ENCODE peak calls at places on chromosomes 16 and 17, in six cellular contexts. M is dorsolateral prefrontal cortex, J is endothelial cell, Y is fibroblast of lung, Q is K562, L is heart right ventricle. O is an unnamed sample.

GRCh38 chr17:36470499-36470898 is 16.0 kb upstream of the ZNHIT3 start:
- DNase-seq in M (no peak), J (no peak), Y (no peak), Q (no peak), L (no peak), O (no peak)

GRCh38 chr17:39845052-39845976 is 18.8 kb downstream of the IKZF3 start:
- DNase-seq in M (no peak), J (no peak), Y (no peak), Q (no peak), L (no peak), O (no peak)

GRCh38 chr17:36949461-36949927 is 740 bp downstream of the AATF start:
- DNase-seq in M (no peak), J (no peak), Y (peak; percentile 34), Q (no peak), L (no peak), O (no peak)

GRCh38 chr17:47603830-47604229 is 45.9 kb upstream of the KPNB1 start:
- DNase-seq in M (no peak), J (no peak), Y (no peak), Q (no peak), L (no peak), O (no peak)

GRCh38 chr16:9528680-9529079 is 437.2 kb downstream of the HAPSTR1 start:
- DNase-seq in M (no peak), J (no peak), Y (no peak), Q (no peak), L (no peak), O (no peak)

GRCh38 chr16:87344165-87344930 is 27.2 kb upstream of the C16orf95 start:
- DNase-seq in M (no peak), J (no peak), Y (no peak), Q (no peak), L (peak; percentile 11), O (no peak)

GRCh38 chr17:7538891-7539290 is 10.0 kb upstream of the TNFSF12 start:
- DNase-seq in M (no peak), J (no peak), Y (peak; percentile 80), Q (no peak), L (no peak), O (no peak)

GRCh38 chr16:60771138-60771537 is 1265.1 kb downstream of the CDH8 start:
- DNase-seq in M (no peak), J (no peak), Y (no peak), Q (no peak), L (no peak), O (no peak)

GRCh38 chr17:50469005-50469605 is 425 bp upstream of the CHAD start:
- DNase-seq in M (no peak), J (no peak), Y (no peak), Q (no peak), L (no peak), O (no peak)

GRCh38 chr16:73020409-73020884 is 27.5 kb downstream of the ZFHX3 start:
- DNase-seq in M (no peak), J (no peak), Y (peak; percentile 96), Q (peak; percentile 9), L (peak; percentile 72), O (peak; percentile 72)

GRCh38 chr17:56536766-56537165 is 56.7 kb upstream of the NOG start:
- DNase-seq in M (no peak), J (no peak), Y (no peak), Q (no peak), L (no peak), O (no peak)

GRCh38 chr17:49989518-49989880 is 5.5 kb downstream of the DLX3 start:
- DNase-seq in M (no peak), J (no peak), Y (no peak), Q (no peak), L (no peak), O (no peak)

GRCh38 chr16:54180421-54181359 is 105.9 kb downstream of the IRX3 start:
- DNase-seq in M (no peak), J (no peak), Y (no peak), Q (no peak), L (no peak), O (no peak)

GRCh38 chr16:15564619-15565339 is 78.2 kb downstream of the MARF1 start:
- DNase-seq in M (no peak), J (no peak), Y (no peak), Q (no peak), L (no peak), O (no peak)

GRCh38 chr16:12721841-12722467 is 81.7 kb downstream of the CPPED1 start:
- DNase-seq in M (no peak), J (no peak), Y (no peak), Q (no peak), L (no peak), O (no peak)

GRCh38 chr17:78240012-78240655 is 8.7 kb downstream of the TMEM235 start:
- DNase-seq in M (no peak), J (no peak), Y (no peak), Q (no peak), L (no peak), O (no peak)

GRCh38 chr17:7133424-7133823 is 18.8 kb upstream of the ASGR2 start:
- DNase-seq in M (no peak), J (peak; percentile 54), Y (no peak), Q (peak; percentile 60), L (peak; percentile 38), O (peak; percentile 39)

GRCh38 chr17:13351046-13351445 is 250.7 kb downstream of the HS3ST3A1 start:
- DNase-seq in M (no peak), J (no peak), Y (peak; percentile 95), Q (no peak), L (no peak), O (no peak)

GRCh38 chr17:49873466-49873865 is 25.6 kb upstream of the TAC4 start:
- DNase-seq in M (no peak), J (no peak), Y (no peak), Q (no peak), L (no peak), O (no peak)

GRCh38 chr17:78325076-78325712 is 34.7 kb downstream of the SOCS3 start:
- DNase-seq in M (no peak), J (no peak), Y (peak; percentile 73), Q (no peak), L (peak; percentile 72), O (peak; percentile 58)

GRCh38 chr17:6567528-6568185 is 11.3 kb upstream of the PITPNM3 start:
- DNase-seq in M (no peak), J (no peak), Y (no peak), Q (no peak), L (no peak), O (no peak)

GRCh38 chr16:58931436-58931835 is 197.3 kb upstream of the GOT2 start:
- DNase-seq in M (no peak), J (no peak), Y (no peak), Q (no peak), L (no peak), O (no peak)

GRCh38 chr17:4125552-4125951 is 17.3 kb downstream of the ZZEF1 start:
- DNase-seq in M (no peak), J (no peak), Y (no peak), Q (no peak), L (no peak), O (no peak)
- TF ChIP-seq CTCF in M (no peak), J (no peak), Y (no peak), Q (no peak), L (no peak), O (no peak)

GRCh38 chr17:64975318-64976087 is 56.2 kb upstream of the LRRC37A3 start:
- DNase-seq in M (peak; percentile 90), J (peak; percentile 93), Y (peak; percentile 89), Q (peak; percentile 97), L (peak; percentile 97), O (peak; percentile 96)
- TF ChIP-seq CTCF in M (no peak), J (no peak), Y (no peak), Q (peak; percentile 5), L (no peak), O (no peak)

GRCh38 chr17:69723741-69724140 is 309.2 kb downstream of the MAP2K6 start:
- DNase-seq in M (no peak), J (no peak), Y (no peak), Q (peak; percentile 0), L (no peak), O (no peak)
- TF ChIP-seq CTCF in M (no peak), J (no peak), Y (no peak), Q (no peak), L (no peak), O (no peak)

DNA sequence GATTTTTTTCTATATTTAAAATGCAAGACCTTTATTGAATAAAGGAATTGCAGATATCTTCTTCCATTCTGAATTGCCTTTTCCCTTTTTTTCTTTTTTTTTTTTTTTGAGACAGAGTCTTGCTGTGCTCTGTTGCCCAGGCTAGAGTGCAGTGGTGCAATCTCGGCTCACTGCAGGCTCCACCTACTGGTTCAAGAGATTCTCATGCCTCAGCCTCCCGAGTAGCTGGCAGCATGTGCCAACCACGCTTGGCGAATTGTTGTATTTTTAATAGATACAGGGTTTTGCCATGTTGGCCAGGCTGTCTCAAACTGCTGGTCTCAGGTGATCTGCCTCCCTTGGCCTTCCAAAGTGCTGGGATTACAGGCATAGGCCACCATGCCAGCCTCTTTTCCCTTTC is 151.5 kb downstream of the CEP112 start:
- DNase-seq in M (no peak), J (no peak), Y (no peak), Q (no peak), L (peak; percentile 9), O (no peak)
- TF ChIP-seq CTCF in M (no peak), J (no peak), Y (no peak), Q (no peak), L (no peak), O (peak; percentile 22)

DNA sequence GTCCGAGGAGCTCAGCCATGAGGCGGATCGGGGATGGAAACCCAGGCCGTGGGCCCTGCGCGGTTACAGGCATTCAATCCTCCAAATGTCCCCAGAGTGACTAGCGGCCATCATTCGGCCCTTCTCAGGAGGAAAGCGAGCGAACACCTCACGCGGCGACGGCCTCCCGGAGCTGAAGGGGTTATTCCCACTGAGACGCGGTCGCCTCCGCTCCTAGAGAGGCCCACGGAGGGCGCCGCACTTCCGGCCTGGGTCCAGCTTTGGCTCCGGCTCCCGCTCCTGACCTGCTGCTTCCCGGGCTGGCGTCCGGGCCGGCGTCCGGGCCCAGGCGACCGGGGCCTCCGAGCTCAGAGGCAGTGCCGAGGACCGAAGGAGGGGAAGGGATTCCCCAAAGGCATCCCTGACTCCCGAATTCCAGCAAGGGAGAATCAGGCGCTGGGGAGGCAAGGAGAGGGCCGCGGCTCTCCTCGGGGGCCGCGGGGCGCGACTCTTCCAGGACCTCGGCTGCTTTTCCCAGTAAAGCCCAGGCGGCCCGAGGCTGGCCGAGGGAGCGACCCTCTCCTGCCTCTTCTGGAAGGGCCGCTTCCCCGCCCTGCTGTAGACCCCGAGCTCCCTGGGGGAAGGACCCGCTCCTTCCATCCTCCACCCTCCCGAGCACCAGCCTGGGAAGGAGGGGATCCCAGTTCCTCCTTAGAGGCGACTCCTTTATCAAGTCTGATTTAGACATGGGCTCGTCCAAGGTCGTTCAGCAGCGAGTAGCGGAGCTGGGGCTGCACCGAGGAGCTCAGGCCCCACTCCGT is 18.6 kb upstream of the ZNF629 start:
- DNase-seq in M (peak; percentile 81), J (peak; percentile 77), Y (peak; percentile 80), Q (peak; percentile 89), L (peak; percentile 91), O (peak; percentile 91)
- TF ChIP-seq CTCF in M (peak; percentile 25), J (no peak), Y (no peak), Q (no peak), L (no peak), O (no peak)

O was measured in heart left ventricle.